ENCODE peak calls at places on chromosome 2, in ten cellular contexts. One of them, this sample, is unnamed.

GRCh38 chr2:230449901-230450467 is 34.0 kb downstream of the SP100 start:
- DNase-seq in suprapubic skin: no peak
- DNase-seq in astrocyte of the spinal cord: no peak
- DNase-seq in hepatocyte: no peak
- DNase-seq in fibroblast of the aortic adventitia: no peak
- DNase-seq in lower leg skin: no peak
- DNase-seq in SK-N-SH: no peak
- DNase-seq in fibroblast of pulmonary artery: no peak
- DNase-seq in GM23338: no peak
- DNase-seq in epithelial cell of esophagus: no peak
- DNase-seq in this sample: no peak

GRCh38 chr2:217158906-217159305 is 299.0 kb upstream of the TNP1 start:
- DNase-seq in suprapubic skin: no peak
- DNase-seq in astrocyte of the spinal cord: no peak
- DNase-seq in hepatocyte: no peak
- DNase-seq in fibroblast of the aortic adventitia: no peak
- DNase-seq in lower leg skin: no peak
- DNase-seq in SK-N-SH: no peak
- DNase-seq in fibroblast of pulmonary artery: no peak
- DNase-seq in GM23338: no peak
- DNase-seq in epithelial cell of esophagus: no peak
- DNase-seq in this sample: no peak

GRCh38 chr2:203705184-203705583 is 1.3 kb upstream of the CD28 start:
- DNase-seq in suprapubic skin: no peak
- DNase-seq in astrocyte of the spinal cord: no peak
- DNase-seq in hepatocyte: no peak
- DNase-seq in fibroblast of the aortic adventitia: no peak
- DNase-seq in lower leg skin: no peak
- DNase-seq in SK-N-SH: no peak
- DNase-seq in fibroblast of pulmonary artery: no peak
- DNase-seq in GM23338: no peak
- DNase-seq in epithelial cell of esophagus: no peak
- DNase-seq in this sample: no peak

GRCh38 chr2:239263231-239263936 is 137.4 kb downstream of the HDAC4 start:
- DNase-seq in suprapubic skin: peak; percentile 77
- DNase-seq in astrocyte of the spinal cord: no peak
- DNase-seq in hepatocyte: peak; percentile 4
- DNase-seq in fibroblast of the aortic adventitia: no peak
- DNase-seq in lower leg skin: peak; percentile 74
- DNase-seq in SK-N-SH: no peak
- DNase-seq in fibroblast of pulmonary artery: no peak
- DNase-seq in GM23338: no peak
- DNase-seq in epithelial cell of esophagus: no peak
- DNase-seq in this sample: peak; percentile 82

GRCh38 chr2:31337860-31338259 is 76.7 kb downstream of the XDH start:
- DNase-seq in suprapubic skin: no peak
- DNase-seq in astrocyte of the spinal cord: peak; percentile 88
- DNase-seq in hepatocyte: no peak
- DNase-seq in fibroblast of the aortic adventitia: peak; percentile 84
- DNase-seq in lower leg skin: no peak
- DNase-seq in SK-N-SH: no peak
- DNase-seq in fibroblast of pulmonary artery: peak; percentile 74
- DNase-seq in GM23338: no peak
- DNase-seq in epithelial cell of esophagus: peak; percentile 91
- DNase-seq in this sample: no peak

GRCh38 chr2:219308142-219309093 is 783 bp downstream of the PTPRN start:
- DNase-seq in suprapubic skin: peak; percentile 76
- DNase-seq in astrocyte of the spinal cord: peak; percentile 61
- DNase-seq in hepatocyte: peak; percentile 88
- DNase-seq in fibroblast of the aortic adventitia: peak; percentile 62
- DNase-seq in lower leg skin: no peak
- DNase-seq in SK-N-SH: peak; percentile 84
- DNase-seq in fibroblast of pulmonary artery: peak; percentile 70
- DNase-seq in GM23338: peak; percentile 93
- DNase-seq in epithelial cell of esophagus: peak; percentile 69
- DNase-seq in this sample: peak; percentile 90

GRCh38 chr2:19569300-19569791 is 210.9 kb upstream of the OSR1 start:
- DNase-seq in suprapubic skin: no peak
- DNase-seq in astrocyte of the spinal cord: no peak
- DNase-seq in hepatocyte: peak; percentile 28
- DNase-seq in fibroblast of the aortic adventitia: peak; percentile 27
- DNase-seq in lower leg skin: no peak
- DNase-seq in SK-N-SH: no peak
- DNase-seq in fibroblast of pulmonary artery: peak; percentile 60
- DNase-seq in GM23338: peak; percentile 10
- DNase-seq in epithelial cell of esophagus: peak; percentile 43
- DNase-seq in this sample: no peak

GRCh38 chr2:238022594-238023157 is 38.1 kb upstream of the SCLY start:
- DNase-seq in suprapubic skin: no peak
- DNase-seq in astrocyte of the spinal cord: no peak
- DNase-seq in hepatocyte: no peak
- DNase-seq in fibroblast of the aortic adventitia: no peak
- DNase-seq in lower leg skin: no peak
- DNase-seq in SK-N-SH: no peak
- DNase-seq in fibroblast of pulmonary artery: no peak
- DNase-seq in GM23338: no peak
- DNase-seq in epithelial cell of esophagus: no peak
- DNase-seq in this sample: peak; percentile 62

GRCh38 chr2:196927318-196928225 is 1.1 kb upstream of the PGAP1 start:
- DNase-seq in suprapubic skin: no peak
- DNase-seq in astrocyte of the spinal cord: peak; percentile 89
- DNase-seq in hepatocyte: peak; percentile 55
- DNase-seq in fibroblast of the aortic adventitia: peak; percentile 80
- DNase-seq in lower leg skin: no peak
- DNase-seq in SK-N-SH: no peak
- DNase-seq in fibroblast of pulmonary artery: peak; percentile 80
- DNase-seq in GM23338: peak; percentile 36
- DNase-seq in epithelial cell of esophagus: peak; percentile 85
- DNase-seq in this sample: no peak

GRCh38 chr2:66700181-66700686 is 265.3 kb downstream of the MEIS1 start:
- DNase-seq in suprapubic skin: no peak
- DNase-seq in astrocyte of the spinal cord: no peak
- DNase-seq in hepatocyte: no peak
- DNase-seq in fibroblast of the aortic adventitia: peak; percentile 24
- DNase-seq in lower leg skin: no peak
- DNase-seq in SK-N-SH: no peak
- DNase-seq in fibroblast of pulmonary artery: no peak
- DNase-seq in GM23338: peak; percentile 56
- DNase-seq in epithelial cell of esophagus: peak; percentile 42
- DNase-seq in this sample: no peak

GRCh38 chr2:200003444-200003843 is 48.1 kb downstream of the MAIP1 start:
- DNase-seq in suprapubic skin: no peak
- DNase-seq in astrocyte of the spinal cord: peak; percentile 61
- DNase-seq in hepatocyte: no peak
- DNase-seq in fibroblast of the aortic adventitia: no peak
- DNase-seq in lower leg skin: no peak
- DNase-seq in SK-N-SH: no peak
- DNase-seq in fibroblast of pulmonary artery: peak; percentile 13
- DNase-seq in GM23338: no peak
- DNase-seq in epithelial cell of esophagus: peak; percentile 39
- DNase-seq in this sample: no peak

GRCh38 chr2:237888389-237888788 is 29.0 kb downstream of the RAMP1 start:
- DNase-seq in suprapubic skin: no peak
- DNase-seq in astrocyte of the spinal cord: peak; percentile 70
- DNase-seq in hepatocyte: peak; percentile 5
- DNase-seq in fibroblast of the aortic adventitia: peak; percentile 72
- DNase-seq in lower leg skin: no peak
- DNase-seq in SK-N-SH: no peak
- DNase-seq in fibroblast of pulmonary artery: peak; percentile 88
- DNase-seq in GM23338: no peak
- DNase-seq in epithelial cell of esophagus: peak; percentile 30
- DNase-seq in this sample: no peak

GRCh38 chr2:164681009-164681408 is 59.7 kb upstream of the GRB14 start:
- DNase-seq in suprapubic skin: no peak
- DNase-seq in astrocyte of the spinal cord: no peak
- DNase-seq in hepatocyte: no peak
- DNase-seq in fibroblast of the aortic adventitia: no peak
- DNase-seq in lower leg skin: no peak
- DNase-seq in SK-N-SH: no peak
- DNase-seq in fibroblast of pulmonary artery: no peak
- DNase-seq in GM23338: no peak
- DNase-seq in epithelial cell of esophagus: no peak
- DNase-seq in this sample: no peak

DNA sequence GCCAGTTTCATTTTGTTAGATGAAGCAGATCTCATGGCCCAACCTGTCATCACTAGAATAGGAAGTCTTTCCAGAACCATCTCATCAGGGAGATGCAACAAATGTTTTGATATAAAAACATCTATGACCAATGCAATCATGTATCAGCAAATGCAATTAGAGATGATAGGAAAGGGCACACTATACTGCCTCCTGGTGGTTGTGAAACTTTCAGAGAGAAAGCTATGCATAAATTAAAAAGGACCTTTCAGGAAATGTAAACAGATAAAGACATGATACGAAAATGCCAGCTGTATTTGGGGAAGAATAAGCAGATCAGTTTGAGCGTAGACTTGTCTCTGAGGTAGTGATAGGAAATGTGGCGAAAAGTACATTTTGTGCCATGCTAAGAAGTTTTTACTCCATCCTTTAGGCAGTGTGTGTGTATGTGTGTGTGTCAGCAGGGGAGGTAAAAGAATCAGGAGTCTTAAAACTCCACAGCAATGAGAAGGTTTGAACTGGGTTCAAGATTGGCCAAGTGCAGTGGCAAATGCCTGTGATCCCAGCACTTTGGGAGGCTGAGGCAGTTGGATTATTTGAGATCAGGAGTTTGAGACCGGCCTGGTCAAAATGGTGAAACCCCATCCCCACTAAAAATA is 479.3 kb downstream of the CPS1 start:
- DNase-seq in suprapubic skin: no peak
- DNase-seq in astrocyte of the spinal cord: peak; percentile 36
- DNase-seq in hepatocyte: peak; percentile 38
- DNase-seq in fibroblast of the aortic adventitia: peak; percentile 64
- DNase-seq in lower leg skin: no peak
- DNase-seq in SK-N-SH: no peak
- DNase-seq in fibroblast of pulmonary artery: peak; percentile 47
- DNase-seq in GM23338: peak; percentile 68
- DNase-seq in epithelial cell of esophagus: peak; percentile 49
- DNase-seq in this sample: no peak
- TF ChIP-seq CTCF in suprapubic skin: peak; percentile 28
- TF ChIP-seq CTCF in astrocyte of the spinal cord: peak; percentile 69
- TF ChIP-seq CTCF in hepatocyte: peak; percentile 53
- TF ChIP-seq CTCF in fibroblast of the aortic adventitia: peak; percentile 75
- TF ChIP-seq CTCF in lower leg skin: no peak
- TF ChIP-seq CTCF in SK-N-SH: peak; percentile 76
- TF ChIP-seq CTCF in fibroblast of pulmonary artery: peak; percentile 72
- TF ChIP-seq CTCF in GM23338: peak; percentile 86
- TF ChIP-seq CTCF in epithelial cell of esophagus: peak; percentile 64
- TF ChIP-seq CTCF in this sample: peak; percentile 54

GRCh38 chr2:174333017-174333501 is 1.7 kb upstream of the SP9 start:
- DNase-seq in suprapubic skin: no peak
- DNase-seq in astrocyte of the spinal cord: no peak
- DNase-seq in hepatocyte: no peak
- DNase-seq in fibroblast of the aortic adventitia: no peak
- DNase-seq in lower leg skin: no peak
- DNase-seq in SK-N-SH: no peak
- DNase-seq in fibroblast of pulmonary artery: no peak
- DNase-seq in GM23338: no peak
- DNase-seq in epithelial cell of esophagus: no peak
- DNase-seq in this sample: no peak
- TF ChIP-seq CTCF in suprapubic skin: no peak
- TF ChIP-seq CTCF in astrocyte of the spinal cord: no peak
- TF ChIP-seq CTCF in hepatocyte: no peak
- TF ChIP-seq CTCF in fibroblast of the aortic adventitia: no peak
- TF ChIP-seq CTCF in lower leg skin: no peak
- TF ChIP-seq CTCF in SK-N-SH: no peak
- TF ChIP-seq CTCF in fibroblast of pulmonary artery: no peak
- TF ChIP-seq CTCF in GM23338: no peak
- TF ChIP-seq CTCF in epithelial cell of esophagus: no peak
- TF ChIP-seq CTCF in this sample: no peak

DNA sequence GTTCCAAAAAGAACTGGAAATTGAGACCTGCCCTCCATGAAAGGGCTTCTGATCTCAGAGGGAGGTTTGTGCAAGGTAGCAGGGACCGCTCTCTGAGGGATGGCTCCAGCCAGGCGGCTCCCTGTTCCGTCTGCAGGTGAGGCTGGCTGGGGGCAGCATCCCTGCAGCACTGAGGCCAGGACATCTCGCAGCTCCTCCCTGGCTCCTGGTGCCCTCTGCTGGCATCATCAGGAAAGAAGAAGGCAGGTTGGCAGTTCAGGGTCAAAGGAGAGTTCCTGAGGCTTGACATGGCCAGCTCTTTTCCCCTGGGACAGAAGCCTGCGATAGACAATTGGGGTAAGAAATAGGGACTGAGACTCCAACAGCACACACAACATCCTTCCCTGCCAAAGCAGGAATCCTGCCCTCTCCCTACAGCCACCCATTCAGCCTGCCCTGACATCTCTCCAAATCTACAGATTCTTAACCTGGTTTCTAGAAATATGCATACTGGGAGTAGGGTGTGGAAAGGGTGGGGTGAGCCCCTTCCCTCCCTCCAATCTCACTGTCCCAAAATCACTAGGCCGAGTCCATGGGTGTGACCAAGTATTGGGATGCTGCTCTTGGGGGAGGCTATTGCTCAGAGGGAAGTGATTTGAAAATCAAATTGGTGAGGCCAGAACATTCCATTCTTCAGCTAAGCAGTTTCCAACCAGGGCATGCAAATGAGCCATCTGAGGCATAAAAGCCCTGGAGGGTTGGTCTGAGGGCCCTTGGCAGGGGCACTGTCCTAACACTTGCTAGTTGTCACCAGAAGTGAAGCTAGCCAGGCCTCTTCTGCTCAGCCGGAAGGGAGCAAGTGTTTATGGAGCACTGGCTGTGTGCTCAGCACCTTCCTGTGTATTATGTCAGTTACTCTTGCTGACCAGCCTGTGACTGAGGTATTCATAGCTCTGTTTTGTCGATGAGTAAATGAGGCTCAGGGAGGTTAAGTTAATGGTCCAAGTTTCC is 185.4 kb downstream of the TFCP2L1 start:
- DNase-seq in suprapubic skin: no peak
- DNase-seq in astrocyte of the spinal cord: no peak
- DNase-seq in hepatocyte: no peak
- DNase-seq in fibroblast of the aortic adventitia: no peak
- DNase-seq in lower leg skin: no peak
- DNase-seq in SK-N-SH: peak; percentile 65
- DNase-seq in fibroblast of pulmonary artery: no peak
- DNase-seq in GM23338: peak; percentile 68
- DNase-seq in epithelial cell of esophagus: peak; percentile 29
- DNase-seq in this sample: no peak
- TF ChIP-seq CTCF in suprapubic skin: peak; percentile 33
- TF ChIP-seq CTCF in astrocyte of the spinal cord: peak; percentile 57
- TF ChIP-seq CTCF in hepatocyte: peak; percentile 28
- TF ChIP-seq CTCF in fibroblast of the aortic adventitia: peak; percentile 36
- TF ChIP-seq CTCF in lower leg skin: no peak
- TF ChIP-seq CTCF in SK-N-SH: peak; percentile 52
- TF ChIP-seq CTCF in fibroblast of pulmonary artery: peak; percentile 40
- TF ChIP-seq CTCF in GM23338: peak; percentile 49
- TF ChIP-seq CTCF in epithelial cell of esophagus: peak; percentile 64
- TF ChIP-seq CTCF in this sample: peak; percentile 42

DNA sequence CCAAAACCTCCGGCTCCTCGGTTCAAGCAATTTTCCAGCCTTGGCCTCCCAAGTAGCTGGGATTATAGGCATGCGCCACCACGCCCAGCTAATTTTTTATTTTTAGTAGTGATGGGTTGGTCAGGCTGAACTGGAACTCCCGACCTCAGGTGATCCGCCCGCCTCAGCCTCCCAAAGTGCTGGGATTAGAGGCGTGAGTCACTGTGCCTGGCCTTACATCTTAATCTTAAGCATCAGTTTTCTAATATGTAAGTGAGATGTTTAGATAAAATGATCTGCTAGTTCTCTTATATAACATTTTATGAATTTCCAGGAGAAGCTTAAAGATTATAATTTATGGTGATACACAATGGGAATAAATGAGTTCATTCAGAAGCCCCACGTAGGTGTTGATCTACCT is 69.2 kb downstream of the SPTBN1 start:
- DNase-seq in suprapubic skin: no peak
- DNase-seq in astrocyte of the spinal cord: no peak
- DNase-seq in hepatocyte: no peak
- DNase-seq in fibroblast of the aortic adventitia: no peak
- DNase-seq in lower leg skin: no peak
- DNase-seq in SK-N-SH: no peak
- DNase-seq in fibroblast of pulmonary artery: no peak
- DNase-seq in GM23338: no peak
- DNase-seq in epithelial cell of esophagus: no peak
- DNase-seq in this sample: no peak
- TF ChIP-seq CTCF in suprapubic skin: no peak
- TF ChIP-seq CTCF in astrocyte of the spinal cord: no peak
- TF ChIP-seq CTCF in hepatocyte: no peak
- TF ChIP-seq CTCF in fibroblast of the aortic adventitia: no peak
- TF ChIP-seq CTCF in lower leg skin: no peak
- TF ChIP-seq CTCF in SK-N-SH: no peak
- TF ChIP-seq CTCF in fibroblast of pulmonary artery: no peak
- TF ChIP-seq CTCF in GM23338: no peak
- TF ChIP-seq CTCF in epithelial cell of esophagus: no peak
- TF ChIP-seq CTCF in this sample: no peak

This sample was measured in osteocyte.